ENCODE peak calls at places on chromosomes 11 and 22, in six cellular contexts. M is Calu3, D is mucosa of descending colon, X is PC-3, C is OCI-LY7, N is colonic mucosa. E is an unnamed sample.

GRCh38 chr11:44530413-44531115 is 34.9 kb upstream of the CD82 start:
- DNase-seq in M (no peak), D (no peak), X (peak; percentile 47), C (no peak), N (no peak), E (no peak)

GRCh38 chr11:6992026-6992425 is 28.1 kb downstream of the ZNF214 start:
- DNase-seq in M (no peak), D (no peak), X (no peak), C (no peak), N (no peak), E (no peak)

GRCh38 chr11:2143652-2144548 is 4.7 kb upstream of the IGF2 start:
- DNase-seq in M (no peak), D (no peak), X (peak; percentile 21), C (no peak), N (no peak), E (no peak)

GRCh38 chr11:2550606-2550970 is 105.8 kb downstream of the KCNQ1 start:
- DNase-seq in M (no peak), D (no peak), X (no peak), C (no peak), N (no peak), E (no peak)

GRCh38 chr11:46918087-46918751 is at the start of gene LRP4:
- DNase-seq in M (peak; percentile 66), D (no peak), X (no peak), C (peak; percentile 70), N (peak; percentile 62), E (peak; percentile 88)

GRCh38 chr22:29702931-29703594 is 16.7 kb upstream of the CABP7 start:
- DNase-seq in M (no peak), D (no peak), X (no peak), C (peak; percentile 72), N (no peak), E (peak; percentile 45)

GRCh38 chr11:109390752-109391151 is 31.2 kb upstream of the C11orf87 start:
- DNase-seq in M (no peak), D (no peak), X (no peak), C (no peak), N (no peak), E (no peak)

GRCh38 chr11:80584661-80585060 is 1143.8 kb upstream of the TENM4 start:
- DNase-seq in M (no peak), D (no peak), X (no peak), C (no peak), N (no peak), E (no peak)

GRCh38 chr11:76167590-76167989 is 38.7 kb downstream of the WNT11 start:
- DNase-seq in M (no peak), D (no peak), X (no peak), C (no peak), N (no peak), E (no peak)

GRCh38 chr11:87013852-87014251 is 23.9 kb upstream of the TMEM135 start:
- DNase-seq in M (no peak), D (no peak), X (no peak), C (no peak), N (no peak), E (no peak)

GRCh38 chr11:109145287-109145686 is 276.7 kb upstream of the C11orf87 start:
- DNase-seq in M (no peak), D (no peak), X (no peak), C (no peak), N (no peak), E (no peak)

GRCh38 chr22:33274214-33274828 is 216.1 kb upstream of the SYN3 start:
- DNase-seq in M (peak; percentile 34), D (no peak), X (no peak), C (peak; percentile 87), N (peak; percentile 37), E (peak; percentile 44)
- TF ChIP-seq CTCF in M (peak; percentile 67), D (peak; percentile 8), X (peak; percentile 36), C (peak; percentile 96), N (peak; percentile 26), E (peak; percentile 87)

GRCh38 chr11:20351870-20352269 is 11.6 kb upstream of the HTATIP2 start:
- DNase-seq in M (no peak), D (no peak), X (no peak), C (no peak), N (no peak), E (no peak)

GRCh38 chr11:20357150-20357549 is 6.4 kb upstream of the HTATIP2 start:
- DNase-seq in M (no peak), D (no peak), X (no peak), C (no peak), N (no peak), E (no peak)

GRCh38 chr11:20351151-20351550 is 12.4 kb upstream of the HTATIP2 start:
- DNase-seq in M (peak; percentile 27), D (no peak), X (no peak), C (no peak), N (no peak), E (no peak)

GRCh38 chr11:20353829-20354434 is 9.6 kb upstream of the HTATIP2 start:
- DNase-seq in M (peak; percentile 52), D (no peak), X (peak; percentile 65), C (peak; percentile 35), N (no peak), E (peak; percentile 33)

GRCh38 chr11:20355221-20356219 is 8.0 kb upstream of the HTATIP2 start:
- DNase-seq in M (peak; percentile 57), D (no peak), X (peak; percentile 68), C (peak; percentile 35), N (peak; percentile 63), E (peak; percentile 32)
- TF ChIP-seq CTCF in M (peak; percentile 52), D (peak; percentile 37), X (peak; percentile 69), C (peak; percentile 74), N (peak; percentile 38), E (peak; percentile 58)

DNA sequence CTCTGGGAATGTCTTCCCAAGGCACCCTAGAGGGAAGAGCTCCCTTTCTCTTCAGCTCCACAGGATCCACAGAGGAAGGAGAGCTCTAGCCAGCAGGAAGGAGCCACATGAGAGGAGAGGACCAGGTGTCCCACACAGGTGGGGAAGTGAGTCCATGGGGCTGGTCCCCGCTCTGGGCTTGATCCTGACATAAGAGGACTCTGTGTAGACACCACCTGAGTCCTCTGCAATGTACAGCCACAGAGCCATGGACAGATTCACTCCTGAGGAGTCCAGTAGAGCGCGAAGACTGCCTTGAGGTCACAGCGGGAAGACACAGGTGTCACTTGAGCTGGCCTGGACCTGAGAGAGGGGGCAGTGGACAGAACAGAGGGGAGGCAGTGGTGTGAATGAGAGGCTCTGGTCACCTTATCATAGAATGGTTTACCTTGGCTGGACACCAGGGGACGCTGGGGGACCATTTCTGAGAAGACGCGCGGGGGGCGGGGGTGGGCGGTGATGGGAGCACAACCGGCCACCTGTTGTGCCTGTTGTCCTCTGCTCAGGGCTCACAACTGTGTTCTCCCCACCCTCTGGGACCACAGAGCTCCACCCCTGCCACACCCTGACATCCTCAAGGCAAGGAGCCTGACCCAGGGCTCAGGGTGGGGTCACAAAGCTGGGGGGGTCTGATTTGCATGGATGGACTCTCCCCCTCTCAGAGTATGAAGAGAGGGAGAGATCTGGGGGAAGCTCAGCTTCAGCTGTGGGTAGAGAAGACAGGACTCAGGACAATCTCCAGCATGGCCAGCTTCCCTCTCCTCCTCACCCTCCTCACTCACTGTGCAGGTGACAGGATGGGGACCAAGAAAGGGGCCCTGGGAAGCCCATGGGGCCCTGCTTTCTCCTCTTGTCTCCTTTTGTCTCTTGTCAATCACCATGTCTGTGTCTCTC is 128.2 kb downstream of the ZNF280B start:
- DNase-seq in M (peak; percentile 19), D (peak; percentile 67), X (peak; percentile 10), C (peak; percentile 95), N (no peak), E (peak; percentile 32)
- TF ChIP-seq CTCF in M (peak; percentile 14), D (no peak), X (no peak), C (peak; percentile 80), N (no peak), E (peak; percentile 38)

GRCh38 chr11:65727865-65728264 is 7.3 kb upstream of the RNASEH2C start:
- DNase-seq in M (no peak), D (no peak), X (no peak), C (no peak), N (no peak), E (no peak)
- TF ChIP-seq CTCF in M (no peak), D (no peak), X (no peak), C (no peak), N (no peak), E (no peak)

GRCh38 chr11:62787005-62787759 is at the start of gene TMEM179B:
- DNase-seq in M (peak; percentile 98), D (peak; percentile 98), X (peak; percentile 100), C (peak; percentile 99), N (peak; percentile 100), E (peak; percentile 98)
- TF ChIP-seq CTCF in M (peak; percentile 23), D (peak; percentile 44), X (peak; percentile 39), C (peak; percentile 33), N (no peak), E (peak; percentile 68)

GRCh38 chr11:57214494-57214893 is 22.6 kb downstream of the APLNR start:
- DNase-seq in M (no peak), D (no peak), X (peak; percentile 40), C (no peak), N (no peak), E (no peak)
- TF ChIP-seq CTCF in M (no peak), D (no peak), X (no peak), C (no peak), N (no peak), E (no peak)

DNA sequence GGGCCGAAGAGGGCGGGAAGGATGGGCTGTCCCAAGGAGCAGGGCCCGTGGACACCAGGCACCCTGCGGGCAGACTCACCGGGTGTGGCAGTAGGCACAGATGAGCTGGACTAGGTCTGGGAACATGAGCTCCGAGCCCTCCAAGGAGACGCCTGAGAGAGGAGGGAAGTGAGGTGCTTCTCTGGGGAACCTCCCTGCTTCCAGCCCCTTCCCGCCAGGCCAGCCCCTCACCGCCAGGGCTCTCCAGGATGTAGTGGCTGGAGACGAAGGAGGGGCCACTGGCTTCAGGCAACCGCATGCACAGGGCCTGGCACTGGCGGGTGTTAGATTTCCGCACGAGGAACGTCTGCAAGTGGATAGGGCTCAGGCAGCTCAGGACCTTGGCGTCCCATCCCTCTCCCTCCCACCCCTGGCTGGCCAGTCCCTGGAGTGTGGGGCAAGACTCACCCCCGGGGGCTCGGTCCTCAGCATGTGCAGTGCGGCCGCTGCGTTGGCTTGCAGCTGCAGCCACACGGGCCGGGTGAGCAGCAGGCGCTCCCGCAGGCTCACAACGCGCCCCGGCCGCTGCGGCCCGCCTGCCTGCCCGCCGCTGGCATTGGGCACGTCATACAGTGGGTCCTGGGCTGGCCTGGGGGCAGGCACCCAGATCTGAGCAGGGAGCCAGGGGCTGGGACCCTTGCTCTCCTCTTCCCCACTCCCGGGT is 552 bp downstream of the RIN1 start:
- DNase-seq in M (peak; percentile 44), D (peak; percentile 66), X (peak; percentile 58), C (no peak), N (no peak), E (no peak)
- TF ChIP-seq CTCF in M (no peak), D (no peak), X (no peak), C (no peak), N (no peak), E (no peak)

GRCh38 chr11:36540998-36541397 is 26.8 kb upstream of the RAG1 start:
- DNase-seq in M (peak; percentile 55), D (no peak), X (peak; percentile 60), C (peak; percentile 48), N (peak; percentile 53), E (peak; percentile 66)
- TF ChIP-seq CTCF in M (peak; percentile 33), D (no peak), X (peak; percentile 65), C (peak; percentile 60), N (peak; percentile 43), E (peak; percentile 56)